ENCODE peak calls at places on chromosome 16, in ten cellular contexts. B, G, J, Z, W, K, U, Q, X and H are unnamed samples.

GRCh38 chr16:55480228-55480655 is 1.2 kb downstream of the MMP2 start:
- DNase-seq in Q (peak; percentile 96), K (peak; percentile 91), U (peak; percentile 73), G (peak; percentile 74), Z (peak; percentile 58), J (peak; percentile 87), X (peak; percentile 68), W (peak; percentile 94), B (peak; percentile 91), H (peak; percentile 82)

GRCh38 chr16:89697616-89698331 is 3.7 kb downstream of the SPATA2L start:
- DNase-seq in J (no peak), U (no peak), K (no peak), W (no peak), X (peak; percentile 22), B (no peak), Q (no peak), Z (no peak), G (peak; percentile 37), H (no peak)

GRCh38 chr16:12016166-12016947 is 39.8 kb downstream of the SNX29 start:
- DNase-seq in Q (peak; percentile 49), Z (peak; percentile 33), B (no peak), J (no peak), W (no peak), U (no peak), G (no peak), X (no peak), K (no peak), H (peak; percentile 34)

GRCh38 chr16:68311316-68311620 is 449 bp downstream of the PRMT7 start:
- DNase-seq in W (no peak), Q (no peak), K (no peak), U (no peak), Z (no peak), X (no peak), B (no peak), G (no peak), J (no peak), H (no peak)

GRCh38 chr16:56343661-56344517 is 81.5 kb downstream of the AMFR start:
- DNase-seq in J (no peak), W (no peak), G (no peak), B (no peak), Q (no peak), K (no peak), Z (no peak), X (no peak), U (no peak), H (no peak)

GRCh38 chr16:86657972-86658371 is 79.6 kb downstream of the FOXL1 start:
- DNase-seq in W (no peak), K (no peak), B (no peak), U (no peak), Q (no peak), G (no peak), Z (no peak), J (no peak), X (no peak), H (no peak)

GRCh38 chr16:20385844-20386832 is 18.4 kb downstream of the PDILT start:
- DNase-seq in Q (peak; percentile 54), B (peak; percentile 66), J (peak; percentile 52), X (peak; percentile 65), K (peak; percentile 25), W (peak; percentile 14), U (no peak), Z (peak; percentile 83), G (peak; percentile 68), H (peak; percentile 4)

GRCh38 chr16:17365591-17366298 is 105.0 kb downstream of the XYLT1 start:
- DNase-seq in Q (peak; percentile 76), U (no peak), X (no peak), B (no peak), G (no peak), J (no peak), K (no peak), W (no peak), Z (no peak), H (no peak)

GRCh38 chr16:47143329-47143676 is 442 bp downstream of the NETO2 start:
- DNase-seq in K (no peak), Z (peak; percentile 56), G (peak; percentile 86), Q (peak; percentile 37), X (peak; percentile 55), W (peak; percentile 60), J (no peak), U (no peak), B (peak; percentile 67), H (peak; percentile 19)

GRCh38 chr16:47143677-47144558 is at the start of gene NETO2:
- DNase-seq in G (peak; percentile 81), J (peak; percentile 60), Q (peak; percentile 43), X (peak; percentile 59), B (peak; percentile 64), K (no peak), Z (peak; percentile 51), W (peak; percentile 57), U (no peak), H (no peak)

GRCh38 chr16:47141773-47142468 is 1.8 kb downstream of the NETO2 start:
- DNase-seq in W (peak; percentile 76), U (peak; percentile 17), Q (peak; percentile 81), B (peak; percentile 83), J (peak; percentile 81), Z (peak; percentile 81), X (peak; percentile 92), G (peak; percentile 91), K (peak; percentile 52), H (peak; percentile 83)

GRCh38 chr16:47144559-47144877 is 773 bp upstream of the NETO2 start:
- DNase-seq in X (no peak), B (no peak), G (no peak), U (no peak), J (no peak), K (no peak), W (no peak), Q (no peak), Z (no peak), H (no peak)

GRCh38 chr16:47142469-47143328 is 1.0 kb downstream of the NETO2 start:
- DNase-seq in Z (peak; percentile 19), J (peak; percentile 40), W (peak; percentile 24), G (no peak), Q (peak; percentile 37), X (peak; percentile 28), U (no peak), K (no peak), B (no peak), H (peak; percentile 16)
- H3K4me3 ChIP-seq in Z (no peak overlapping the region), J (peak overlapping the region; percentile 48), W (peak overlapping the region; percentile 71), G (peak overlapping the region; percentile 31), Q (peak overlapping the region; percentile 74), X (peak overlapping the region; percentile 51), U (peak overlapping the region; percentile 55), K (peak overlapping the region; percentile 59), B (peak overlapping the region; percentile 44), H (peak overlapping the region; percentile 68)

GRCh38 chr16:30983289-30983889 is 1.6 kb upstream of the HSD3B7 start:
- DNase-seq in K (no peak), B (no peak), W (no peak), J (no peak), Z (no peak), X (no peak), U (no peak), Q (no peak), G (no peak), H (no peak)

GRCh38 chr16:30985401-30986128 is 558 bp downstream of the HSD3B7 start:
- DNase-seq in W (peak; percentile 64), B (no peak), Z (peak; percentile 92), X (peak; percentile 75), J (no peak), Q (peak; percentile 16), G (peak; percentile 84), K (no peak), U (no peak), H (no peak)

GRCh38 chr16:30983898-30984610 is 953 bp upstream of the HSD3B7 start:
- DNase-seq in G (no peak), B (no peak), K (no peak), Q (no peak), W (no peak), Z (no peak), U (no peak), J (no peak), X (no peak), H (no peak)

GRCh38 chr16:30986129-30986991 is 1.4 kb downstream of the HSD3B7 start:
- DNase-seq in X (no peak), B (no peak), Z (no peak), U (no peak), K (no peak), W (no peak), Q (no peak), J (no peak), G (no peak), H (no peak)

DNA sequence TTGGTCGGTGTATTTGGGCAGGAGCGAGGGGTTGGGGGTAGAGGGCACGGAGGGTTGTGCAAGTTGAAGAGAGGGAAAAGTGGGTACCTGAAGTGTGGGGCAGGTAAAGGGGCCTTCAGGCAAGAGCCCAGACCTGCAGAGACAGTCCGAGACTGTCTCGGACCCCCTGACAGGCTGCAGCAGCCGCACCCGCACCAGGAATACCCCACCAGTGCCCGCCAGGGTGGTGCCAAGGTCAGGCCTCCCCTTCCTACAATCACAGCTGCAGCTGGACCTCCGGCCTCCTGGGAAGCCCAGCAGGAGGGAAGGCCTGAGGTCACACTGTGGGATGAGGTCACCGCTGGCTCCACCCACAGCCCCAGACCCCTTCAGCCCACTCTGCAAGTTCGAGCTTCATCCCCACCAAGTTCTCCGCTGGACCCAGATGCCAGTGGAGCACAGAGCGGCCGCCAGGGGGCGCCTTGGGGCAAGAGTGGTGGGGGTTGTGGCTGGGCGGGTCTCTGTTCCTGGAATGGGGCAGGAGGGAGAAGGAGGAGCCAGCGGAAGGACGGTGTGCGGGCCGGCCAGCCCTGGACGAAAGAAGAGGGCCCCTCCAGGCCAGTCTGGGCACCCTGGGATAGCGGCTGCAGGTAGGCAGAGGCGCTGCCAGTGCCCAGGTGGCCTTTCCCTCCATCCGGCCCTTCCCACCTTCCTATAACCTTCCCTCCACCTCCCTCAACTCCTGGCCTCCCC is at the start of gene HSD3B7:
- DNase-seq in Z (peak; percentile 91), W (peak; percentile 67), X (peak; percentile 95), B (peak; percentile 95), K (peak; percentile 91), G (peak; percentile 94), Q (peak; percentile 78), J (peak; percentile 90), U (no peak), H (peak; percentile 34)
- H3K4me3 ChIP-seq in Z (no peak within 1 kb of the TSS), W (peak within 1 kb of the TSS; percentile 70), X (peak within 1 kb of the TSS; percentile 56), B (peak within 1 kb of the TSS; percentile 43), K (peak within 1 kb of the TSS; percentile 59), G (no peak within 1 kb of the TSS), Q (peak within 1 kb of the TSS; percentile 74), J (no peak within 1 kb of the TSS), U (peak within 1 kb of the TSS; percentile 44), H (peak within 1 kb of the TSS; percentile 33)

DNA sequence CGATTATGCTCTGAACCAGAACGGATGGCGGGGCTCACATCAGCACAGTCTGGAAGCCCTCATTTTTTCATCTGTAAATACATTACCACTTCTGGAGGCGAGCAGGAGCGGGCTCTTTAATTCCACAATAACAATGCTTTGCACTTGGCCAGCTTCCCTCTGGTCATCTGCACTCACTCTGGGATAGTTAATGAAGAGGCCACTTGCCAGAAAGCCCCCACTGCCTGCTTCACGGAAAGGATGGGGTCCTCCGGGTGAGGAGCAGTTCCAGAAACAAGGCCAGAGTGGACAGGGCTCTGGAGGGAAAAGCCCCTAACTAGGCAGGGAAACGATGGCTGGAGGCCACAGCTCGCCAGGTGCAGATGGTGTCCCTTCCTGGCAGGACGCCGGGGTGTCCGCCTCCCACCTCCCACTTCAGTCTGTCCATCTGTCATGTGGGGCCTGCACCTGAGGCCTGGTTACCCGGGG is 13.1 kb upstream of the BCAR1 start:
- DNase-seq in Z (peak; percentile 65), J (no peak), W (no peak), X (no peak), U (no peak), Q (peak; percentile 57), K (no peak), B (peak; percentile 70), G (no peak), H (no peak)
- H3K4me3 ChIP-seq in Z (no peak overlapping the region), J (peak overlapping the region; percentile 90), W (peak overlapping the region; percentile 85), X (peak overlapping the region; percentile 92), U (peak overlapping the region; percentile 98), Q (peak overlapping the region; percentile 84), K (peak overlapping the region; percentile 91), B (peak overlapping the region; percentile 76), G (peak overlapping the region; percentile 80), H (peak overlapping the region; percentile 98)

GRCh38 chr16:66581246-66581952 is 2.1 kb downstream of the CMTM2 start:
- DNase-seq in X (no peak), K (no peak), Z (no peak), U (no peak), J (no peak), G (no peak), Q (peak; percentile 50), W (no peak), B (no peak), H (no peak)
- H3K4me3 ChIP-seq in X (no peak overlapping the region), K (no peak overlapping the region), Z (no peak overlapping the region), U (no peak overlapping the region), J (no peak overlapping the region), G (no peak overlapping the region), Q (no peak overlapping the region), W (no peak overlapping the region), B (no peak overlapping the region), H (no peak overlapping the region)